ENCODE peak calls at places on chromosomes 7 and 10, in four cellular contexts. X is DMS153, Q is SK-N-DZ, F is dermis blood vessel endothelial cell. V is an unnamed sample.

GRCh38 chr7:3289996-3290395 is 11.1 kb upstream of the SDK1 start:
- DNase-seq in X (no peak), Q (no peak), F (no peak), V (no peak)

GRCh38 chr10:80503584-80504157 is 34.0 kb upstream of the SH2D4B start:
- DNase-seq in Q (no peak), X (no peak), F (no peak), V (no peak)

GRCh38 chr7:150402671-150403321 is 23.7 kb downstream of the ZNF775 start:
- DNase-seq in F (no peak), X (no peak), Q (no peak), V (no peak)

GRCh38 chr10:94785211-94785610 is 22.7 kb downstream of the CYP2C19 start:
- DNase-seq in Q (no peak), F (no peak), X (no peak), V (no peak)

GRCh38 chr7:136874393-136875032 is 6.1 kb downstream of the CHRM2 start:
- DNase-seq in X (no peak), Q (peak; percentile 49), F (peak; percentile 35), V (no peak)

GRCh38 chr7:47379629-47380324 is 202.1 kb downstream of the TNS3 start:
- DNase-seq in F (no peak), Q (no peak), X (no peak), V (no peak)

GRCh38 chr7:20331231-20331880 is 656 bp downstream of the ITGB8 start:
- DNase-seq in X (peak; percentile 72), F (peak; percentile 46), Q (peak; percentile 62), V (peak; percentile 54)

GRCh38 chr7:141864765-141865447 is 23.6 kb upstream of the PRSS37 start:
- DNase-seq in Q (no peak), X (peak; percentile 11), F (no peak), V (no peak)

GRCh38 chr10:78925800-78926319 is 142.9 kb upstream of the ZMIZ1 start:
- DNase-seq in Q (no peak), F (no peak), X (no peak), V (no peak)

GRCh38 chr10:110209926-110210662 is 2.7 kb downstream of the MXI1 start:
- DNase-seq in F (peak; percentile 29), Q (peak; percentile 43), X (no peak), V (no peak)

GRCh38 chr10:35386594-35387174 is 50.4 kb downstream of the CCNY start:
- DNase-seq in F (peak; percentile 90), Q (no peak), X (peak; percentile 5), V (peak; percentile 29)

GRCh38 chr7:19984231-19984632 is 210.8 kb upstream of the TMEM196 start:
- DNase-seq in X (no peak), F (no peak), Q (no peak), V (no peak)

GRCh38 chr7:2251841-2252771 is 10.1 kb downstream of the NUDT1 start:
- DNase-seq in X (no peak), Q (no peak), F (no peak), V (no peak)

GRCh38 chr7:80609732-80610131 is 28.7 kb upstream of the CD36 start:
- DNase-seq in X (no peak), Q (no peak), F (no peak), V (no peak)